ENCODE peak calls at places on chromosomes 4 and X, in four cellular contexts. Y is NCI-H82, D is HT-29, K is KBM-7. J is an unnamed sample.

GRCh38 chrX:65871671-65872311 is 168.1 kb downstream of the VSIG4 start:
- DNase-seq in Y (peak; percentile 34), D (peak; percentile 81), K (peak; percentile 67), J (no peak)

GRCh38 chr4:11543710-11544109 is 115.0 kb upstream of the HS3ST1 start:
- DNase-seq in Y (no peak), D (peak; percentile 73), K (no peak), J (no peak)

GRCh38 chr4:25925486-25926201 is 11.6 kb downstream of the SMIM20 start:
- DNase-seq in Y (peak; percentile 63), D (peak; percentile 70), K (peak; percentile 17), J (peak; percentile 83)

GRCh38 chr4:6939761-6940743 is 30.4 kb downstream of the TBC1D14 start:
- DNase-seq in Y (no peak), D (no peak), K (peak; percentile 50), J (no peak)

GRCh38 chrX:38618152-38618551 is 56.8 kb downstream of the TSPAN7 start:
- DNase-seq in Y (no peak), D (no peak), K (peak; percentile 65), J (no peak)

GRCh38 chrX:149570668-149571067 is 16.6 kb downstream of the MAGEA9B start:
- DNase-seq in Y (no peak), D (no peak), K (no peak), J (peak; percentile 25)

GRCh38 chr4:43816107-43816506 is 632.5 kb downstream of the KCTD8 start:
- DNase-seq in Y (peak; percentile 3), D (no peak), K (no peak), J (no peak)

GRCh38 chr4:4217123-4217522 is 9.6 kb downstream of the OTOP1 start:
- DNase-seq in Y (no peak), D (no peak), K (no peak), J (no peak)

GRCh38 chrX:103360092-103360491 is 3.8 kb downstream of the TCEAL9 start:
- DNase-seq in Y (no peak), D (no peak), K (no peak), J (no peak)

GRCh38 chr4:182803235-182803634 is 114.0 kb downstream of the DCTD start:
- DNase-seq in Y (no peak), D (no peak), K (no peak), J (no peak)

GRCh38 chr4:8593268-8594096 is 917 bp downstream of the CPZ start:
- DNase-seq in Y (no peak), D (no peak), K (no peak), J (no peak)